ENCODE peak calls at places on chromosomes 12 and 14, in eight cellular contexts. S is T-cell; P is NCI-H1417; Y is heart left ventricle; X is GM04504; E is stimulated activated CD8-positive, alpha-beta memory T cell treated with anti-CD3 and anti-CD28 coated beads, Interleukin-12 subunit alpha, Interleukin-12 subunit beta, amount 100 ng/mL, for 1 hour; B is WTC11; J is activated CD4-positive, alpha-beta T cell treated with anti-CD3 and anti-CD28 coated beads, Interleukin-2, amount 50 U/mL, for 48 hours. Q is an unnamed sample.

GRCh38 chr14:65949711-65950516 is 536.3 kb upstream of the CCDC196 start:
- DNase-seq in S (no peak), P (peak; percentile 8), Y (peak; percentile 76), X (no peak), E (no peak), B (no peak), J (peak; percentile 52), Q (no peak)

GRCh38 chr12:67080637-67081036 is 188.5 kb upstream of the CAND1 start:
- DNase-seq in S (no peak), P (peak; percentile 51), Y (no peak), X (no peak), E (no peak), B (no peak), J (no peak), Q (no peak)

GRCh38 chr12:9248435-9248834 is 40.2 kb upstream of the PZP start:
- DNase-seq in S (no peak), P (no peak), Y (no peak), X (no peak), E (no peak), B (no peak), J (no peak), Q (no peak)

GRCh38 chr12:107748472-107748871 is 12.5 kb downstream of the PRDM4 start:
- DNase-seq in S (no peak), P (no peak), Y (no peak), X (peak; percentile 46), E (no peak), B (no peak), J (no peak), Q (no peak)

GRCh38 chr14:60002819-60003492 is 83.0 kb downstream of the LRRC9 start:
- DNase-seq in S (no peak), P (no peak), Y (peak; percentile 92), X (no peak), E (no peak), B (no peak), J (no peak), Q (no peak)

GRCh38 chr14:20857630-20858261 is 33.4 kb upstream of the RNASE3 start:
- DNase-seq in S (peak; percentile 57), P (peak; percentile 47), Y (peak; percentile 44), X (peak; percentile 17), E (peak; percentile 62), B (peak; percentile 71), J (peak; percentile 72), Q (peak; percentile 14)

GRCh38 chr12:51070004-51070403 is 13.4 kb downstream of the CSRNP2 start:
- DNase-seq in S (no peak), P (no peak), Y (no peak), X (no peak), E (no peak), B (no peak), J (no peak), Q (no peak)

GRCh38 chr12:95976416-95976832 is 19.7 kb downstream of the HAL start:
- DNase-seq in S (no peak), P (no peak), Y (no peak), X (no peak), E (no peak), B (no peak), J (no peak), Q (no peak)

GRCh38 chr14:96176811-96177211 is 27.8 kb upstream of the BDKRB2 start:
- DNase-seq in S (no peak), P (no peak), Y (peak; percentile 36), X (peak; percentile 89), E (no peak), B (no peak), J (no peak), Q (no peak)

Q was measured in NCI-H2227 treated with DMSO at 0.1 percent for 48 hours.